ENCODE peak calls at places on chromosome 18, in ten cellular contexts. G, P, B, Z, U, L, X, Q, N and C are unnamed samples.

GRCh38 chr18:41967680-41968079 is 12.6 kb downstream of the PIK3C3 start:
- DNase-seq in G (no peak), P (no peak), B (no peak), Z (no peak), U (no peak), L (no peak), X (no peak), Q (no peak), N (no peak), C (no peak)

GRCh38 chr18:6374935-6375529 is 39.7 kb downstream of the L3MBTL4 start:
- DNase-seq in G (no peak), P (no peak), B (no peak), Z (no peak), U (no peak), L (no peak), X (no peak), Q (no peak), N (no peak), C (no peak)

GRCh38 chr18:26960901-26961300 is 95.4 kb upstream of the AQP4 start:
- DNase-seq in G (no peak), P (no peak), B (no peak), Z (no peak), U (no peak), L (no peak), X (no peak), Q (no peak), N (no peak), C (no peak)

GRCh38 chr18:74083071-74083954 is 64.3 kb downstream of the FBXO15 start:
- DNase-seq in G (no peak), P (no peak), B (no peak), Z (peak; percentile 41), U (no peak), L (no peak), X (no peak), Q (no peak), N (no peak), C (no peak)

GRCh38 chr18:64330161-64330560 is 181.3 kb upstream of the LINC00305 start:
- DNase-seq in G (no peak), P (no peak), B (no peak), Z (peak; percentile 42), U (no peak), L (no peak), X (no peak), Q (peak; percentile 1), N (peak; percentile 26), C (no peak)

GRCh38 chr18:22985250-22985649 is 52.1 kb downstream of the RBBP8 start:
- DNase-seq in G (no peak), P (no peak), B (no peak), Z (no peak), U (no peak), L (no peak), X (no peak), Q (no peak), N (no peak), C (no peak)

GRCh38 chr18:57759650-57760049 is 43.5 kb downstream of the ATP8B1 start:
- DNase-seq in G (no peak), P (no peak), B (no peak), Z (no peak), U (no peak), L (peak; percentile 42), X (no peak), Q (peak; percentile 36), N (no peak), C (no peak)

GRCh38 chr18:59685501-59685900 is 11.7 kb downstream of the CCBE1 start:
- DNase-seq in G (no peak), P (no peak), B (no peak), Z (no peak), U (no peak), L (peak; percentile 52), X (no peak), Q (peak; percentile 17), N (no peak), C (no peak)

GRCh38 chr18:12879840-12880531 is 4.1 kb downstream of the PTPN2 start:
- DNase-seq in G (no peak), P (no peak), B (no peak), Z (no peak), U (no peak), L (no peak), X (no peak), Q (peak; percentile 19), N (peak; percentile 44), C (no peak)
- H3K4me3 ChIP-seq in G (no peak overlapping the region), P (no peak overlapping the region), B (peak overlapping the region; percentile 30), Z (no peak overlapping the region), U (no peak overlapping the region), L (no peak overlapping the region), X (no peak overlapping the region), Q (no peak overlapping the region), N (peak overlapping the region; percentile 30), C (peak overlapping the region; percentile 29)

GRCh38 chr18:54875063-54875462 is 46.8 kb downstream of the RAB27B start:
- DNase-seq in G (no peak), P (no peak), B (no peak), Z (no peak), U (no peak), L (no peak), X (no peak), Q (no peak), N (no peak), C (no peak)

GRCh38 chr18:54879691-54880090 is 51.4 kb downstream of the RAB27B start:
- DNase-seq in G (no peak), P (no peak), B (no peak), Z (no peak), U (no peak), L (no peak), X (no peak), Q (no peak), N (no peak), C (no peak)

GRCh38 chr18:54878057-54878661 is 49.9 kb downstream of the RAB27B start:
- DNase-seq in G (no peak), P (no peak), B (no peak), Z (no peak), U (no peak), L (peak; percentile 34), X (no peak), Q (peak; percentile 11), N (no peak), C (no peak)

GRCh38 chr18:54878662-54879058 is 50.4 kb downstream of the RAB27B start:
- DNase-seq in G (no peak), P (no peak), B (no peak), Z (no peak), U (no peak), L (no peak), X (no peak), Q (peak; percentile 16), N (no peak), C (no peak)

GRCh38 chr18:54877076-54877475 is 48.8 kb downstream of the RAB27B start:
- DNase-seq in G (no peak), P (no peak), B (no peak), Z (no peak), U (no peak), L (no peak), X (no peak), Q (no peak), N (no peak), C (no peak)
- TF ChIP-seq CTCF in G (no peak), P (no peak), B (no peak), Z (no peak), U (no peak), L (no peak), X (no peak), Q (no peak), N (no peak), C (no peak)

GRCh38 chr18:14025306-14025940 is 106.8 kb downstream of the ZNF519 start:
- DNase-seq in G (peak; percentile 32), P (no peak), B (no peak), Z (no peak), U (no peak), L (no peak), X (no peak), Q (no peak), N (no peak), C (no peak)
- H3K4me3 ChIP-seq in G (no peak overlapping the region), P (no peak overlapping the region), B (no peak overlapping the region), Z (no peak overlapping the region), U (no peak overlapping the region), L (no peak overlapping the region), X (no peak overlapping the region), Q (no peak overlapping the region), N (no peak overlapping the region), C (no peak overlapping the region)

GRCh38 chr18:48319796-48320638 is 89.2 kb downstream of the ZBTB7C start:
- DNase-seq in G (peak; percentile 34), P (peak; percentile 48), B (no peak), Z (no peak), U (no peak), L (peak; percentile 67), X (no peak), Q (peak; percentile 43), N (no peak), C (no peak)

GRCh38 chr18:48318481-48318880 is 90.7 kb downstream of the ZBTB7C start:
- DNase-seq in G (no peak), P (peak; percentile 45), B (no peak), Z (no peak), U (no peak), L (no peak), X (no peak), Q (no peak), N (no peak), C (no peak)

GRCh38 chr18:48316177-48316576 is 93.0 kb downstream of the ZBTB7C start:
- DNase-seq in G (no peak), P (no peak), B (no peak), Z (no peak), U (no peak), L (no peak), X (no peak), Q (no peak), N (no peak), C (no peak)

GRCh38 chr18:48320639-48320945 is 88.6 kb downstream of the ZBTB7C start:
- DNase-seq in G (no peak), P (no peak), B (no peak), Z (no peak), U (no peak), L (no peak), X (no peak), Q (no peak), N (no peak), C (no peak)

GRCh38 chr18:48317781-48318381 is 91.3 kb downstream of the ZBTB7C start:
- DNase-seq in G (no peak), P (peak; percentile 45), B (no peak), Z (no peak), U (no peak), L (no peak), X (no peak), Q (no peak), N (no peak), C (no peak)
- TF ChIP-seq CTCF in G (no peak), P (no peak), B (peak; percentile 27), Z (no peak), U (peak; percentile 26), L (peak; percentile 12), X (no peak), Q (peak; percentile 13), N (peak; percentile 9), C (peak; percentile 37)

GRCh38 chr18:713135-713490 is 683 bp upstream of the ENOSF1 start:
- DNase-seq in G (peak; percentile 12), P (no peak), B (no peak), Z (no peak), U (no peak), L (no peak), X (no peak), Q (no peak), N (no peak), C (no peak)
- H3K4me3 ChIP-seq in G (peak overlapping the region; percentile 73), P (peak overlapping the region; percentile 75), B (no peak overlapping the region), Z (no peak overlapping the region), U (peak overlapping the region; percentile 95), L (no peak overlapping the region), X (peak overlapping the region; percentile 84), Q (peak overlapping the region; percentile 91), N (peak overlapping the region; percentile 51), C (no peak overlapping the region)